ENCODE peak calls at places on chromosomes 5 and 9, in four cellular contexts. B, Y, G and P are unnamed samples.

GRCh38 chr5:145660897-145661650 is 174.1 kb downstream of the PRELID2 start:
- DNase-seq in B (no peak), Y (no peak), G (no peak), P (no peak)

GRCh38 chr5:158569534-158569933 is 530.2 kb downstream of the EBF1 start:
- DNase-seq in B (no peak), Y (no peak), G (no peak), P (no peak)

GRCh38 chr5:61619777-61620518 is 287.9 kb downstream of the ZSWIM6 start:
- DNase-seq in B (no peak), Y (no peak), G (no peak), P (no peak)

GRCh38 chr5:6729400-6730310 is 16.4 kb downstream of the TENT4A start:
- DNase-seq in B (no peak), Y (no peak), G (no peak), P (no peak)

GRCh38 chr5:103298557-103298956 is 40.0 kb downstream of the MACIR start:
- DNase-seq in B (no peak), Y (no peak), G (no peak), P (no peak)

GRCh38 chr5:90613918-90614504 is 55.4 kb downstream of the ADGRV1 start:
- DNase-seq in B (no peak), Y (no peak), G (no peak), P (no peak)

GRCh38 chr9:72443855-72444254 is 77.6 kb upstream of the TMC1 start:
- DNase-seq in B (peak; percentile 15), Y (no peak), G (no peak), P (no peak)

GRCh38 chr9:24502548-24502947 is 43.1 kb downstream of the IZUMO3 start:
- DNase-seq in B (no peak), Y (no peak), G (no peak), P (no peak)

GRCh38 chr5:17614872-17615605 is 4.8 kb downstream of the TAF11L12 start:
- DNase-seq in B (no peak), Y (no peak), G (no peak), P (no peak)